ENCODE peak calls at places on chromosomes 12 and 14, in eight cellular contexts. M, Y, Q, G, B, N, X and J are unnamed samples.

GRCh38 chr12:60863421-60863820 is 1267.6 kb downstream of the SLC16A7 start:
- DNase-seq in M (no peak), Y (no peak), Q (no peak), G (no peak), B (no peak), N (no peak), X (no peak), J (no peak)

GRCh38 chr12:117087808-117088207 is 11.4 kb downstream of the TESC start:
- DNase-seq in M (no peak), Y (no peak), Q (no peak), G (no peak), B (no peak), N (no peak), X (no peak), J (no peak)

GRCh38 chr12:82225871-82226270 is 132.3 kb downstream of the CCDC59 start:
- DNase-seq in M (no peak), Y (no peak), Q (no peak), G (no peak), B (no peak), N (no peak), X (no peak), J (no peak)

GRCh38 chr14:24254630-24255392 is 8.2 kb downstream of the TGM1 start:
- DNase-seq in M (no peak), Y (no peak), Q (no peak), G (no peak), B (no peak), N (no peak), X (no peak), J (no peak)

GRCh38 chr14:35122696-35123387 is 490 bp downstream of the PRORP start:
- DNase-seq in M (no peak), Y (no peak), Q (peak; percentile 59), G (no peak), B (peak; percentile 41), N (peak; percentile 58), X (no peak), J (no peak)

GRCh38 chr12:11497995-11498394 is 102.6 kb upstream of the PRB2 start:
- DNase-seq in M (no peak), Y (no peak), Q (no peak), G (no peak), B (no peak), N (no peak), X (no peak), J (no peak)

GRCh38 chr14:69606258-69606657 is 5.1 kb upstream of the SUSD6 start:
- DNase-seq in M (no peak), Y (no peak), Q (no peak), G (peak; percentile 43), B (no peak), N (no peak), X (no peak), J (no peak)

GRCh38 chr14:70822706-70823185 is 13.4 kb upstream of the MAP3K9 start:
- DNase-seq in M (peak; percentile 41), Y (peak; percentile 70), Q (peak; percentile 2), G (peak; percentile 31), B (no peak), N (no peak), X (no peak), J (peak; percentile 86)

GRCh38 chr12:42296503-42297109 is 29.3 kb downstream of the ZCRB1 start:
- DNase-seq in M (no peak), Y (no peak), Q (no peak), G (no peak), B (peak; percentile 49), N (peak; percentile 24), X (no peak), J (no peak)

GRCh38 chr14:88352299-88353097 is 29.4 kb upstream of the KCNK10 start:
- DNase-seq in M (no peak), Y (no peak), Q (peak; percentile 11), G (no peak), B (peak; percentile 81), N (no peak), X (no peak), J (no peak)

GRCh38 chr12:124276337-124276736 is 18.6 kb upstream of the RFLNA start:
- DNase-seq in M (no peak), Y (no peak), Q (no peak), G (no peak), B (no peak), N (no peak), X (no peak), J (no peak)

GRCh38 chr12:75539889-75540288 is 28.5 kb upstream of the KRR1 start:
- DNase-seq in M (no peak), Y (no peak), Q (no peak), G (no peak), B (no peak), N (no peak), X (no peak), J (no peak)

GRCh38 chr14:101823511-101824120 is 62.1 kb downstream of the PPP2R5C start:
- DNase-seq in M (peak; percentile 49), Y (no peak), Q (no peak), G (peak; percentile 81), B (no peak), N (no peak), X (peak; percentile 66), J (no peak)

GRCh38 chr14:75222208-75222701 is 45.8 kb upstream of the TMED10 start:
- DNase-seq in M (no peak), Y (no peak), Q (peak; percentile 92), G (peak; percentile 20), B (no peak), N (peak; percentile 54), X (no peak), J (no peak)

GRCh38 chr12:106086696-106087095 is 52.1 kb downstream of the NUAK1 start:
- DNase-seq in M (no peak), Y (no peak), Q (no peak), G (no peak), B (no peak), N (no peak), X (no peak), J (no peak)

GRCh38 chr12:108516511-108517275 is 1.6 kb downstream of the FICD start:
- DNase-seq in M (no peak), Y (no peak), Q (no peak), G (no peak), B (peak; percentile 25), N (no peak), X (no peak), J (no peak)

DNA sequence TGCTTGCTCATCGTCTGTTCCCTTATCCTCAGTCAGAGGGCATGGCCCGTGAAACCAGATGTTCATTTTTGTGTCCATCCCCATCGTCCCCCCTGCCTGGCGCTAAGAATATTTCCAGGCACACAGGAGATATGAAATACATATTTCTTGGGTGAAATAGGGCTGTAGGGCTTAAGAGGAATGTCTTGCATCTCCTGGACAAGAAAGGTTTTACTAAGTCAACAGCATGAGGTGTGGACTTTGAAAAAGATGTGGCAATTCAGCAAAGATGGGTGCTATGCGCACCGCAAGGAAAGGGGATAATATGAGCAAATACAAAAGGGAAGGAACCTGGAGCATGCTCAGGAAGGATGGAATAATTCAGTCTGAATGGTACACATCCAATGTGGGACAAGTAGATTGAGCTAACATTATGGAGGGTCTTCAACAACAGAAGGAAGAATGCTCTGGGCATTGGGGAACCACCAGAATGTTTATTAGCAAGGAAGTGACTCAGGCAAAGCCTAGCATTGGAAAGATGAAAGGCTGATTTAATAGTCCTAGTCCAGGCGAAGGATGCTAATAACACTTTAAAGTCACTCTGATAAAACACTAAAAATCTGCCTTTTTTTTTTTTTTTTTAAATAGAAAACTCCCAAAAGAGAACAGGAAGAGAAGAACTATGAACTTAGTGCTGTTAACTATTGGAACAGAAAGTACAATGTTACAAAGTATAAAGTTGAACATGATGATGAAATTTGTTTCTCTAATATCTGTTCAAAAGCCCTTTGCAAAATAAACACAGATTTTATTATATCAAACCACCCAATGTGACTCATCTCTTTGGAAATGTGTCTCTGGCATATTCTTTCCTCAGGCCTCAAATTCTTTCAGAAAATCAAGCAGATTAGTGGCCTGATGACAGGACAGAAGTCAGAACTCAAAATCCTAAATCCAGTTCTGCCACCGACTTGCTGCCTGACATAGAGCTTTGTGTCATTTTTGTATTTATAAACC is 449.5 kb downstream of the BCAT1 start:
- DNase-seq in M (no peak), Y (no peak), Q (peak; percentile 79), G (no peak), B (no peak), N (peak; percentile 93), X (no peak), J (no peak)
- H3K4me3 ChIP-seq in M (no peak overlapping the region), Y (no peak overlapping the region), Q (no peak overlapping the region), G (no peak overlapping the region), B (no peak overlapping the region), N (peak overlapping the region; percentile 32), X (no peak overlapping the region), J (no peak overlapping the region)

DNA sequence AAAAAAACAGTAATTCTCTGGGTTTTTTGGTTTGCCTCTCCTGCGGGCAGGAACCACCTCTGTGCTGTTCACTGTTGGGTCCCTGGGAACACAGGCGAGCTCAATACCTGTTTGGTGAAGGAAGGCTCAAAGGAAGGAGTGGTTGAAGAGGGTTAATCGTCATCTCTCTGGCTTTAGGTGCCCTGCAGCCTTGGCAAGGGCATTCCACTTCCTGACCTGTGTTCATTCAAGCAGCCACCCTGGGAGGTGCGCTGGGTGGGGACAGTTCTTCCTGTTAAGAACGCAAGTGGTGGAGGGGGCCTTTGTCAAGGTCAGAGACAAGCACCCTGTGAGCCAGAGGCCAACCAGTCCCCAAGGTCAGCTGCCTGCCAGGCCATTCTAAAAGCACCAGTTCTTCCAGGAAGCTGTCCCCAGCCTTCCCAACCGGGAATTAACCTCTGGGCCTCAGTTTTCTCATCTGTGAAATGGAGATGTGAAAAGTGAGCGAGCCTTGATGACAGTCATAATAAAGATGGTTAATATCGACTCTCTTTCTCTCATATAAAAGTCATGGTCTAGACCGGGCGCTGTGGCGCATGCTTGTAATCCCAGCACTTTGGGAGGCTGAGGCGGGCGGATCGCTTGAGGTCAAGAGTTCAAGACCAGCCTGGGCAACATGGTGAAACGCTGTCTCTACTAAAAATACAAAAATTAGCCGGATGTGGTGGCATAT is 6.3 kb downstream of the RHOF start:
- DNase-seq in M (peak; percentile 65), Y (no peak), Q (no peak), G (no peak), B (peak; percentile 57), N (no peak), X (peak; percentile 59), J (no peak)
- H3K27ac ChIP-seq in M (peak overlapping the region; percentile 76), Y (no peak overlapping the region), Q (no peak overlapping the region), G (peak overlapping the region; percentile 38), B (peak overlapping the region; percentile 88), N (no peak overlapping the region), X (peak overlapping the region; percentile 97), J (no peak overlapping the region)

DNA sequence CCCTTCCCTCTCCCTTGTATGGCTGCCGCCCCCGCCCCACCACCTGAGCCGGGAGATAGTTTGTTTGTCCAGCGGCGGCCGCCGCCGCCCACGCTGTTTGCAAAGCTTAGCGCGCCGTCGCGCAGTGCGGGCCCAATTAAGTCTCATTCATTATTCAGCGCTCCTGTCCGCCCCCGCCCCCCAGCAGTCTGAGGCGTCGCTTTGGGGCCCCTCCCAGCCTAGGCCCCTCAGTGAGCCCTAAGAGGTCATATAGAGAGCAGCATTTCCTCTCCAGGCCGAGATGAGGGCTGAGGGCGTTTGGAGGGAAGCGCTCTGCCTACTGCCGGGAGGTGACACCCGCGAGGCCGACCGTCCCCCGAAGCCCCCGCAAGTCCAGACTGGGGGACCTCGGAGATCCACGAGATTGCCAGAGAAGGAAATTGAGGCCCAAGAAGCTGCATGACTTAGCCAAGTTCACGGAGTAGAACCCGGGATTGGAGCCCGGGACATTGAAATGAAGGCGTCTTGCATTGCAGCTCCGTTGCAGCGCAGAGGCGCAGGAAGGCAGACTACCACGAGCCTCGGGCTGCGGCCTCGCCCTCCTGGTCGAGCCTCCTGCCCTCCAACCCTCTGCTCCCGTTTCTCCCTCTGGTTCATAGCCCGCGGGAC is at the start of gene DNAJC22:
- DNase-seq in M (peak; percentile 33), Y (no peak), Q (no peak), G (no peak), B (peak; percentile 50), N (no peak), X (no peak), J (no peak)
- H3K4me1 ChIP-seq in M (peaks cover 70% of the 10 kb centered on the region), Y (peaks cover 39% of the 10 kb centered on the region), Q (peaks cover 20% of the 10 kb centered on the region), G (peaks cover 53% of the 10 kb centered on the region), B (peaks cover 38% of the 10 kb centered on the region), N (peaks cover 25% of the 10 kb centered on the region), X (peaks cover 52% of the 10 kb centered on the region), J (peaks cover 5% of the 10 kb centered on the region)

GRCh38 chr12:53995311-53996187 is 4.4 kb upstream of the HOXC9 start:
- DNase-seq in M (peak; percentile 40), Y (no peak), Q (no peak), G (no peak), B (peak; percentile 83), N (no peak), X (peak; percentile 14), J (no peak)
- H3K4me3 ChIP-seq in M (peak overlapping the region; percentile 53), Y (peak overlapping the region; percentile 54), Q (no peak overlapping the region), G (no peak overlapping the region), B (peak overlapping the region; percentile 78), N (peak overlapping the region; percentile 34), X (peak overlapping the region; percentile 67), J (peak overlapping the region; percentile 71)